ENCODE peak calls at places on chromosomes 11 and 22, in nine cellular contexts. G is CD8-positive, alpha-beta T cell; Q is neuronal stem cell; B is ovary; L is fibroblast of lung; T is A549; I is psoas muscle; Y is colonic mucosa; A is PC-3. D is an unnamed sample.

GRCh38 chr11:22558638-22559037 is 67.0 kb downstream of the FANCF start:
- DNase-seq in G (no peak), Q (no peak), B (no peak), L (peak), T (no peak), I (no peak), Y (no peak), A (no peak), D (no peak)

GRCh38 chr11:36102868-36103267 is 159.0 kb downstream of the LDLRAD3 start:
- DNase-seq in G (no peak), Q (no peak), B (no peak), L (no peak), T (no peak), I (no peak), Y (no peak), A (no peak), D (no peak)

GRCh38 chr11:131246589-131247164 is 123.7 kb upstream of the NTM start:
- DNase-seq in G (no peak), Q (peak), B (no peak), L (no peak), T (peak), I (peak), Y (peak), A (peak), D (no peak)

GRCh38 chr11:13473013-13473722 is 10.1 kb upstream of the BTBD10 start:
- DNase-seq in G (no peak), Q (no peak), B (no peak), L (no peak), T (no peak), I (no peak), Y (no peak), A (no peak), D (no peak)

GRCh38 chr11:93850585-93851018 is at the start of gene VSTM5:
- DNase-seq in G (no peak), Q (no peak), B (no peak), L (no peak), T (no peak), I (no peak), Y (peak), A (peak), D (no peak)

GRCh38 chr11:109039611-109040010 is 374.7 kb downstream of the DDX10 start:
- DNase-seq in G (no peak), Q (no peak), B (no peak), L (no peak), T (no peak), I (no peak), Y (no peak), A (no peak), D (no peak)

GRCh38 chr11:132111781-132112380 is 741.5 kb downstream of the NTM start:
- DNase-seq in G (no peak), Q (no peak), B (no peak), L (peak), T (no peak), I (no peak), Y (no peak), A (peak), D (peak)

GRCh38 chr22:49692499-49693225 is 135.0 kb downstream of the BRD1 start:
- DNase-seq in G (peak), Q (no peak), B (no peak), L (no peak), T (no peak), I (no peak), Y (no peak), A (no peak), D (no peak)

GRCh38 chr11:45959851-45960250 is 37.4 kb downstream of the LARGE2 start:
- DNase-seq in G (no peak), Q (no peak), B (no peak), L (no peak), T (no peak), I (no peak), Y (no peak), A (no peak), D (peak)

GRCh38 chr11:109696191-109696897 is 274.4 kb downstream of the C11orf87 start:
- DNase-seq in G (no peak), Q (no peak), B (no peak), L (peak), T (no peak), I (no peak), Y (no peak), A (peak), D (no peak)

GRCh38 chr11:65651589-65652510 is 10.9 kb downstream of the RELA start:
- DNase-seq in G (no peak), Q (no peak), B (peak), L (peak), T (no peak), I (peak), Y (peak), A (peak), D (no peak)

GRCh38 chr22:17672417-17672991 is 33.9 kb downstream of the BCL2L13 start:
- DNase-seq in G (no peak), Q (no peak), B (no peak), L (peak), T (no peak), I (no peak), Y (no peak), A (peak), D (no peak)

GRCh38 chr11:8763070-8763469 is 80.5 kb downstream of the RPL27A start:
- DNase-seq in G (no peak), Q (no peak), B (no peak), L (no peak), T (no peak), I (no peak), Y (no peak), A (no peak), D (no peak)

GRCh38 chr11:6670202-6670830 is 12.8 kb downstream of the MRPL17 start:
- DNase-seq in G (no peak), Q (no peak), B (no peak), L (no peak), T (no peak), I (no peak), Y (no peak), A (no peak), D (no peak)

GRCh38 chr11:84091212-84091986 is 805.2 kb upstream of the CCDC90B start:
- DNase-seq in G (no peak), Q (no peak), B (no peak), L (no peak), T (no peak), I (no peak), Y (no peak), A (no peak), D (no peak)

GRCh38 chr11:105613183-105613582 is 3.3 kb downstream of the GRIA4 start:
- DNase-seq in G (no peak), Q (no peak), B (no peak), L (no peak), T (no peak), I (no peak), Y (no peak), A (no peak), D (no peak)

GRCh38 chr11:117820071-117820470 is 4.5 kb downstream of the FXYD2 start:
- DNase-seq in G (no peak), Q (no peak), B (no peak), L (no peak), T (no peak), I (peak), Y (peak), A (no peak), D (no peak)

GRCh38 chr11:75487366-75487765 is 38.4 kb downstream of the GDPD5 start:
- DNase-seq in G (no peak), Q (no peak), B (no peak), L (no peak), T (no peak), I (no peak), Y (no peak), A (no peak), D (no peak)

GRCh38 chr11:17275376-17276235 is 933 bp upstream of the NUCB2 start:
- DNase-seq in G (no peak), Q (no peak), B (no peak), L (no peak), T (no peak), I (no peak), Y (no peak), A (peak), D (no peak)

GRCh38 chr11:124172076-124172475 is 11.1 kb upstream of the OR10D3 start:
- DNase-seq in G (no peak), Q (no peak), B (no peak), L (no peak), T (no peak), I (no peak), Y (no peak), A (no peak), D (no peak)

GRCh38 chr11:116376547-116376946 is 396.2 kb downstream of the BUD13 start:
- DNase-seq in G (no peak), Q (no peak), B (no peak), L (no peak), T (no peak), I (no peak), Y (no peak), A (no peak), D (no peak)
- H3K4me3 ChIP-seq in G (no peak), Q (no peak), B (no peak), L (no peak), T (no peak), I (no peak), Y (no peak), A (no peak), D (no peak)

DNA sequence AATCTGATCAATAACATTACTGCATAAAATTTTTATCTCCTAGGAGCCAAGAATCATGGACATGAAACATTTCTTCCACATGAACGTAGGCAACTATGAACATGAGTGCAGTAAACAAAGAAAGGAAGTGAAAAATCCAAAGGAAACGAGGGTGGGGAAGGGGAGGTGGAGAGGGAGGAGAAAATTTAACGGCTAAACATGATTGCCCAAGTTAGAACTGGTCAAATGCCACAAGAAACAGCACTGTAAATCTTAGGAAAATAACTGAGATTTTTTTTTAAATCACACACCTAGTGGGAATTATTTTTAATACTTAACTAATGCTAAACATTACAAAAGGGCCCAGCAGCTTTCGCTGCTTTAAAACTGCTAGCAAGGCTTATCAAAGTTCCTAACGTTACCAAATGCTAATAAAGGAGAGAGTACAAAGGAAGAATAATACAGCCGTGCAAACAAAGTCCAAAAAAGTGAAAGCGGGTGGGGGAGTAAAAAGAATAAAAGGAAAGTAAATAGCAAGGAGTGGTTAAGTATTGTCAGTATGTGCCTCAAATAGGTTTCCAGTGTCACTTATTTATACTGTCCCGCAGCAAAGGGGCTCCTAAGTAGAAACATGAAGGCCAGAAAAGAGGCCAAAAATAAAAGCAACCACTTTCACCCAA is 13.7 kb downstream of the NARS2 start:
- DNase-seq in G (no peak), Q (no peak), B (no peak), L (peak), T (no peak), I (no peak), Y (peak), A (peak), D (no peak)
- H3K4me3 ChIP-seq in G (no peak), Q (no peak), B (no peak), L (peak), T (no peak), I (no peak), Y (no peak), A (peak), D (no peak)

GRCh38 chr11:47372422-47372821 is 5.9 kb downstream of the SPI1 start:
- DNase-seq in G (no peak), Q (no peak), B (no peak), L (no peak), T (no peak), I (no peak), Y (no peak), A (no peak), D (no peak)

GRCh38 chr11:47366020-47366490 is 12.3 kb downstream of the SPI1 start:
- DNase-seq in G (no peak), Q (no peak), B (no peak), L (no peak), T (no peak), I (no peak), Y (no peak), A (no peak), D (no peak)

GRCh38 chr11:47375020-47375419 is 3.3 kb downstream of the SPI1 start:
- DNase-seq in G (no peak), Q (no peak), B (no peak), L (no peak), T (no peak), I (no peak), Y (no peak), A (no peak), D (no peak)

GRCh38 chr11:47373876-47374820 is 4.2 kb downstream of the SPI1 start:
- DNase-seq in G (peak), Q (peak), B (peak), L (peak), T (peak), I (peak), Y (peak), A (peak), D (no peak)

DNA sequence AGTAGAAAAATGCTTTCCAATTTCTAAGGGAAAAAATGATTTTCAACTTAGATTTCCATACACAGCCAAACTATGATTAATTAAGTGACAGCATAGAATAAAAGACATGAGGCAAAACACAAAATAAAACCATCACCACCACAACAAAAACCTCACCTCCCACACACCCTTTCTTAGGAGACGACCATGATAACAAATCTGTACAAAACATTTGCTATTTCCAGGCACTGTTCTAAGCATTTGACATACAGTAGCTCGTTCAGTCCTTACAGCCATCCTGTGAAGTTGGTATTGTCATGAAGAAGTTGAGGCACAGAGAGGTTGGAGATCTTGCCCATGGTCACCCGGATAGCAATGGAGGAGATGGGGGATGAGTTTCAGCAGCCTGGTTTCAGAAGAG is 8.7 kb downstream of the SPI1 start:
- DNase-seq in G (no peak), Q (no peak), B (no peak), L (no peak), T (no peak), I (no peak), Y (no peak), A (no peak), D (no peak)
- H3K4me3 ChIP-seq in G (no peak), Q (no peak), B (no peak), L (no peak), T (no peak), I (no peak), Y (no peak), A (no peak), D (no peak)

GRCh38 chr22:20438066-20438677 is 547 bp upstream of the SCARF2 start:
- DNase-seq in G (no peak), Q (no peak), B (no peak), L (peak), T (no peak), I (peak), Y (no peak), A (no peak), D (no peak)
- H3K4me3 ChIP-seq in G (peak), Q (peak), B (peak), L (peak), T (no peak), I (peak), Y (peak), A (no peak), D (peak)

GRCh38 chr11:125873881-125874555 is 13.4 kb upstream of the HYLS1 start:
- DNase-seq in G (no peak), Q (no peak), B (no peak), L (no peak), T (no peak), I (no peak), Y (no peak), A (no peak), D (no peak)
- H3K4me3 ChIP-seq in G (no peak), Q (no peak), B (no peak), L (peak), T (no peak), I (no peak), Y (no peak), A (peak), D (no peak)

DNA sequence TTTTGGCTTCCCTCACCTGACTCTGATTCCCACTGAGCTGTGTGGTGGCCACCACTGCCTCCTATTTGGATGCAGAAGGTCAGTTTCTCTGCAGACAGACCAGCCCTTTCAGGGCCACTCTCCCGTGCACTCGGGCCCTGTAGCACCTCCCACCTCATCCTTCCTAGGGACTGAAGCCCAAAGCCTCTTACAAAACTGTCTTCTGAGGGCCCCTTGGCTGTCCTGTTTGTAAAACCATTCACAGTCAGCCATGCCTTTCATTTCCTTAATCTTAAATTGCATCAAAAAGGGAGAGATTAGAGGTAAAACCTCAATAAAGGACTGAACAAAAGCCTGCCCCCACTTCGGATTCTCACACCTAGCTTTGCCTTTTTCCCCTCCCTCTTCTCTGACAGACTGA is 247.0 kb upstream of the CADM1 start:
- DNase-seq in G (no peak), Q (no peak), B (no peak), L (no peak), T (no peak), I (no peak), Y (no peak), A (no peak), D (no peak)
- H3K4me3 ChIP-seq in G (no peak), Q (no peak), B (no peak), L (no peak), T (no peak), I (no peak), Y (no peak), A (no peak), D (no peak)

D was measured in AG09309.